ENCODE peak calls at places on chromosome 1, in nine cellular contexts. One of them, this sample, is unnamed.

GRCh38 chr1:211013346-211014240 is 120.4 kb downstream of the KCNH1 start:
- DNase-seq in lower leg skin: no peak
- DNase-seq in IMR-90: peak
- DNase-seq in thyroid gland: no peak
- DNase-seq in pancreas: no peak
- DNase-seq in astrocyte of the spinal cord: no peak
- DNase-seq in AG10803: peak
- DNase-seq in astrocyte of the cerebellum: no peak
- DNase-seq in A549: no peak
- DNase-seq in this sample: no peak

GRCh38 chr1:40306296-40306695 is 10.8 kb downstream of the COL9A2 start:
- DNase-seq in lower leg skin: no peak
- DNase-seq in IMR-90: no peak
- DNase-seq in thyroid gland: no peak
- DNase-seq in pancreas: no peak
- DNase-seq in astrocyte of the spinal cord: no peak
- DNase-seq in AG10803: no peak
- DNase-seq in astrocyte of the cerebellum: no peak
- DNase-seq in A549: no peak
- DNase-seq in this sample: no peak

GRCh38 chr1:101567582-101568189 is 330.9 kb downstream of the S1PR1 start:
- DNase-seq in lower leg skin: no peak
- DNase-seq in IMR-90: peak
- DNase-seq in thyroid gland: peak
- DNase-seq in pancreas: peak
- DNase-seq in astrocyte of the spinal cord: peak
- DNase-seq in AG10803: peak
- DNase-seq in astrocyte of the cerebellum: no peak
- DNase-seq in A549: peak
- DNase-seq in this sample: peak

GRCh38 chr1:3767328-3767925 is 5.1 kb upstream of the SMIM1 start:
- DNase-seq in lower leg skin: no peak
- DNase-seq in IMR-90: no peak
- DNase-seq in thyroid gland: no peak
- DNase-seq in pancreas: no peak
- DNase-seq in astrocyte of the spinal cord: no peak
- DNase-seq in AG10803: no peak
- DNase-seq in astrocyte of the cerebellum: no peak
- DNase-seq in A549: no peak
- DNase-seq in this sample: no peak

GRCh38 chr1:174114788-174115448 is 44.4 kb upstream of the RABGAP1L start:
- DNase-seq in lower leg skin: peak
- DNase-seq in IMR-90: peak
- DNase-seq in thyroid gland: no peak
- DNase-seq in pancreas: no peak
- DNase-seq in astrocyte of the spinal cord: peak
- DNase-seq in AG10803: peak
- DNase-seq in astrocyte of the cerebellum: peak
- DNase-seq in A549: peak
- DNase-seq in this sample: peak

GRCh38 chr1:29490204-29490934 is 254.0 kb downstream of the PTPRU start:
- DNase-seq in lower leg skin: no peak
- DNase-seq in IMR-90: no peak
- DNase-seq in thyroid gland: no peak
- DNase-seq in pancreas: no peak
- DNase-seq in astrocyte of the spinal cord: no peak
- DNase-seq in AG10803: no peak
- DNase-seq in astrocyte of the cerebellum: no peak
- DNase-seq in A549: no peak
- DNase-seq in this sample: no peak

GRCh38 chr1:199759268-199759724 is 268.2 kb upstream of the NR5A2 start:
- DNase-seq in lower leg skin: no peak
- DNase-seq in IMR-90: peak
- DNase-seq in thyroid gland: no peak
- DNase-seq in pancreas: no peak
- DNase-seq in astrocyte of the spinal cord: peak
- DNase-seq in AG10803: no peak
- DNase-seq in astrocyte of the cerebellum: no peak
- DNase-seq in A549: peak
- DNase-seq in this sample: no peak

GRCh38 chr1:18015719-18016118 is 91.9 kb upstream of the IGSF21 start:
- DNase-seq in lower leg skin: no peak
- DNase-seq in IMR-90: no peak
- DNase-seq in thyroid gland: no peak
- DNase-seq in pancreas: no peak
- DNase-seq in astrocyte of the spinal cord: no peak
- DNase-seq in AG10803: no peak
- DNase-seq in astrocyte of the cerebellum: no peak
- DNase-seq in A549: no peak
- DNase-seq in this sample: no peak

GRCh38 chr1:217562229-217562878 is 68.5 kb downstream of the GPATCH2 start:
- DNase-seq in lower leg skin: no peak
- DNase-seq in IMR-90: peak
- DNase-seq in thyroid gland: no peak
- DNase-seq in pancreas: no peak
- DNase-seq in astrocyte of the spinal cord: peak
- DNase-seq in AG10803: peak
- DNase-seq in astrocyte of the cerebellum: peak
- DNase-seq in A549: peak
- DNase-seq in this sample: no peak

GRCh38 chr1:85464497-85465098 is 361 bp downstream of the DDAH1 start:
- DNase-seq in lower leg skin: peak
- DNase-seq in IMR-90: peak
- DNase-seq in thyroid gland: peak
- DNase-seq in pancreas: peak
- DNase-seq in astrocyte of the spinal cord: peak
- DNase-seq in AG10803: peak
- DNase-seq in astrocyte of the cerebellum: peak
- DNase-seq in A549: peak
- DNase-seq in this sample: peak
- TF ChIP-seq CTCF in lower leg skin: no peak
- TF ChIP-seq CTCF in IMR-90: no peak
- TF ChIP-seq CTCF in thyroid gland: no peak
- TF ChIP-seq CTCF in pancreas: no peak
- TF ChIP-seq CTCF in astrocyte of the spinal cord: no peak
- TF ChIP-seq CTCF in AG10803: no peak
- TF ChIP-seq CTCF in astrocyte of the cerebellum: no peak
- TF ChIP-seq CTCF in A549: no peak
- TF ChIP-seq CTCF in this sample: no peak

DNA sequence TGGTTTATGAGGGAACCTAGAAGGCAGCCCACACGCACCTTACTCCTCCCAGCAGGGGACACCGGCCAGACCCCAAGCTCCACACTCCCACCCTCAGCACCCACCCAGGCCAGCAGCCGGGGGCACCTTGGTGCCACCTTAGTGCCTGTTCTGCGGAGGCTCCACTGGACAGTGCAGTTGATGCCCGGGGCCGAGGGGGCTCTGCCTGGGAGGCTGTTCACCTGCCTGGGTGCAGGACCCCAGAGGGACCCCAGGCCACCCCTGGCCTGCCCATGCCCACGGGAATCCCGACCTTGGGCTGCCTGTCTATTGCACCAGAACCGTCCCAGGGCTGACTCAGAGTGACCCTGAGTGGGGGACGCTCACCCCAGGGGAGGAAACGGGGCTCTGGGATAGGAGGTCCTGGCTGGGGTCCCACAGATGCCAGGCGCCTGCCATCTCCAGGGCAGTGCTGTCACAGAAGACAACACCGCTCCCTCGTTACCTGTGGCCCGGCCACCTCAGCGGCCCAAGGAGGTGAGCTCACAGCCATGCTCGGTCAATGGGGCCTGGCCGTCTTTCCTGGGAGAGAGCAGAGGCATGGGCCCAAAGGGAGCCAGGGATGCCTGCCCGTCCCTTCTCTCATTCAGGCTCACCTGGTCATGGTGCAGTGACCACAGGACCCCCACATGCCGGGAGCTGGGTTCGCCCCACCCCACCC is 696 bp downstream of the SCNN1D start:
- DNase-seq in lower leg skin: no peak
- DNase-seq in IMR-90: no peak
- DNase-seq in thyroid gland: no peak
- DNase-seq in pancreas: no peak
- DNase-seq in astrocyte of the spinal cord: no peak
- DNase-seq in AG10803: no peak
- DNase-seq in astrocyte of the cerebellum: no peak
- DNase-seq in A549: no peak
- DNase-seq in this sample: no peak
- H3K4me3 ChIP-seq in lower leg skin: no peak
- H3K4me3 ChIP-seq in IMR-90: no peak
- H3K4me3 ChIP-seq in thyroid gland: no peak
- H3K4me3 ChIP-seq in pancreas: no peak
- H3K4me3 ChIP-seq in astrocyte of the spinal cord: no peak
- H3K4me3 ChIP-seq in AG10803: no peak
- H3K4me3 ChIP-seq in astrocyte of the cerebellum: no peak
- H3K4me3 ChIP-seq in A549: no peak
- H3K4me3 ChIP-seq in this sample: no peak

GRCh38 chr1:167553136-167554027 is at the start of gene CREG1:
- DNase-seq in lower leg skin: peak
- DNase-seq in IMR-90: peak
- DNase-seq in thyroid gland: peak
- DNase-seq in pancreas: peak
- DNase-seq in astrocyte of the spinal cord: peak
- DNase-seq in AG10803: peak
- DNase-seq in astrocyte of the cerebellum: peak
- DNase-seq in A549: peak
- DNase-seq in this sample: peak
- TF ChIP-seq CTCF in lower leg skin: no peak
- TF ChIP-seq CTCF in IMR-90: no peak
- TF ChIP-seq CTCF in thyroid gland: no peak
- TF ChIP-seq CTCF in pancreas: no peak
- TF ChIP-seq CTCF in astrocyte of the spinal cord: no peak
- TF ChIP-seq CTCF in AG10803: no peak
- TF ChIP-seq CTCF in astrocyte of the cerebellum: no peak
- TF ChIP-seq CTCF in A549: no peak
- TF ChIP-seq CTCF in this sample: no peak

DNA sequence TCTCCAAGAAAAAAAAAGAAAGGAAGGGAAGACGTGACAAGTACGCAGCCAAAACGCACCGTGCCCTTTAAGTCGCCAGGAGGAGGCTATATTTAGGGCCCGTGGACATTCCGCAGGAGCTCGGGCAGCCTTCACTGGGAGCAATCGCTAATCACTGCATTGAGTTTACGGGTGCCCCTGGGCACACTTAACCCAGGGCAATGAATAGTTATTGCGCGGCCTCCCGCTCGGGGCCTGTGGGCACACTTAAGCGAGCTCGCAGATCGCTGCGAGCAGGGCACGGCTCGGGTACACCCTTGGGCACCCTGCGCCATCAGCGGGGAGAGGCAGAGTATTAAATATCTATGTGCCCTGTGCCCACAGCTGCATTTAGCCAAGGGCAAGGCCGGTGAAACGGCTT is 52.0 kb upstream of the TARDBP start:
- DNase-seq in lower leg skin: no peak
- DNase-seq in IMR-90: no peak
- DNase-seq in thyroid gland: no peak
- DNase-seq in pancreas: no peak
- DNase-seq in astrocyte of the spinal cord: no peak
- DNase-seq in AG10803: no peak
- DNase-seq in astrocyte of the cerebellum: no peak
- DNase-seq in A549: no peak
- DNase-seq in this sample: no peak
- H3K4me3 ChIP-seq in lower leg skin: no peak
- H3K4me3 ChIP-seq in IMR-90: no peak
- H3K4me3 ChIP-seq in thyroid gland: no peak
- H3K4me3 ChIP-seq in pancreas: no peak
- H3K4me3 ChIP-seq in astrocyte of the spinal cord: no peak
- H3K4me3 ChIP-seq in AG10803: no peak
- H3K4me3 ChIP-seq in astrocyte of the cerebellum: no peak
- H3K4me3 ChIP-seq in A549: no peak
- H3K4me3 ChIP-seq in this sample: no peak

GRCh38 chr1:14412235-14412634 is 186.2 kb upstream of the KAZN start:
- DNase-seq in lower leg skin: no peak
- DNase-seq in IMR-90: no peak
- DNase-seq in thyroid gland: no peak
- DNase-seq in pancreas: no peak
- DNase-seq in astrocyte of the spinal cord: no peak
- DNase-seq in AG10803: no peak
- DNase-seq in astrocyte of the cerebellum: no peak
- DNase-seq in A549: no peak
- DNase-seq in this sample: no peak

GRCh38 chr1:14413809-14414208 is 184.7 kb upstream of the KAZN start:
- DNase-seq in lower leg skin: no peak
- DNase-seq in IMR-90: peak
- DNase-seq in thyroid gland: peak
- DNase-seq in pancreas: no peak
- DNase-seq in astrocyte of the spinal cord: peak
- DNase-seq in AG10803: peak
- DNase-seq in astrocyte of the cerebellum: peak
- DNase-seq in A549: no peak
- DNase-seq in this sample: no peak

GRCh38 chr1:14420686-14421085 is 177.8 kb upstream of the KAZN start:
- DNase-seq in lower leg skin: no peak
- DNase-seq in IMR-90: no peak
- DNase-seq in thyroid gland: no peak
- DNase-seq in pancreas: no peak
- DNase-seq in astrocyte of the spinal cord: no peak
- DNase-seq in AG10803: no peak
- DNase-seq in astrocyte of the cerebellum: no peak
- DNase-seq in A549: no peak
- DNase-seq in this sample: no peak

GRCh38 chr1:14415396-14415795 is 183.1 kb upstream of the KAZN start:
- DNase-seq in lower leg skin: no peak
- DNase-seq in IMR-90: no peak
- DNase-seq in thyroid gland: no peak
- DNase-seq in pancreas: no peak
- DNase-seq in astrocyte of the spinal cord: no peak
- DNase-seq in AG10803: no peak
- DNase-seq in astrocyte of the cerebellum: no peak
- DNase-seq in A549: no peak
- DNase-seq in this sample: peak
- TF ChIP-seq CTCF in lower leg skin: no peak
- TF ChIP-seq CTCF in IMR-90: no peak
- TF ChIP-seq CTCF in thyroid gland: no peak
- TF ChIP-seq CTCF in pancreas: no peak
- TF ChIP-seq CTCF in astrocyte of the spinal cord: peak
- TF ChIP-seq CTCF in AG10803: no peak
- TF ChIP-seq CTCF in astrocyte of the cerebellum: peak
- TF ChIP-seq CTCF in A549: no peak
- TF ChIP-seq CTCF in this sample: peak

DNA sequence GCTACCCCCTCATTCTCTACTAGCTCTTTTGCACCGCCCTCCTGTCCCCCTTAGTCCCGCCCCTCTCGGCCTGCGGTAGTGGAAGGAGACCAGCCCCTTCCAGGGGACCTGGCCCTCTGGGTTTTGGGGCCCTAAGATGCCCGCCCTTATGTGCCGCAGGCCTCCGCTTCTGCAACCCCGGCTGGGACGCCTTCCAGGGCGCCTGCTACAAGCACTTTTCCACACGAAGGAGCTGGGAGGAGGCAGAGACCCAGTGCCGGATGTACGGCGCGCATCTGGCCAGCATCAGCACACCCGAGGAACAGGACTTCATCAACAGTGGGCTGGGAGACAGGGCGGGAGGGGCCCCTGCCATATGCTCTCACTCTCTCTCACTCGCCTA is 14.9 kb downstream of the BCAN start:
- DNase-seq in lower leg skin: no peak
- DNase-seq in IMR-90: no peak
- DNase-seq in thyroid gland: no peak
- DNase-seq in pancreas: no peak
- DNase-seq in astrocyte of the spinal cord: no peak
- DNase-seq in AG10803: no peak
- DNase-seq in astrocyte of the cerebellum: no peak
- DNase-seq in A549: no peak
- DNase-seq in this sample: peak
- H3K4me3 ChIP-seq in lower leg skin: peak
- H3K4me3 ChIP-seq in IMR-90: no peak
- H3K4me3 ChIP-seq in thyroid gland: no peak
- H3K4me3 ChIP-seq in pancreas: no peak
- H3K4me3 ChIP-seq in astrocyte of the spinal cord: no peak
- H3K4me3 ChIP-seq in AG10803: peak
- H3K4me3 ChIP-seq in astrocyte of the cerebellum: no peak
- H3K4me3 ChIP-seq in A549: no peak
- H3K4me3 ChIP-seq in this sample: peak